ENCODE peak calls at places on chromosomes 5 and 9, in five cellular contexts. V is tibial nerve, M is IMR-90, U is ovary, Z is aorta. D is an unnamed sample.
A peak's percentile ranks its signal among the peaks of the same experiment; 100 is the strongest.

GRCh38 chr9:36928670-36929349 is 105.3 kb downstream of the PAX5 start:
- DNase-seq in U (no peak), Z (no peak), V (no peak), M (peak; percentile 25), D (peak; percentile 15)

GRCh38 chr9:100098241-100098886 is 436 bp downstream of the ERP44 start:
- DNase-seq in M (peak; percentile 54), U (peak; percentile 11), V (peak; percentile 28), Z (peak; percentile 69), D (no peak)

GRCh38 chr5:107571621-107572489 is 98.9 kb downstream of the EFNA5 start:
- DNase-seq in Z (peak; percentile 93), M (peak; percentile 84), V (peak; percentile 99), U (peak; percentile 81), D (peak; percentile 99)

GRCh38 chr5:8908055-8908683 is 637.7 kb downstream of the SEMA5A start:
- DNase-seq in V (no peak), U (no peak), Z (no peak), M (peak; percentile 43), D (peak; percentile 68)

GRCh38 chr9:2787065-2787464 is 56.8 kb downstream of the PUM3 start:
- DNase-seq in Z (no peak), V (no peak), U (no peak), M (peak; percentile 73), D (peak; percentile 7)

GRCh38 chr5:95900383-95900958 is 61.2 kb downstream of the ELL2 start:
- DNase-seq in Z (no peak), U (no peak), V (no peak), M (peak; percentile 88), D (no peak)

GRCh38 chr9:131276891-131277672 is 772 bp upstream of the FAM78A start:
- DNase-seq in U (no peak), Z (no peak), V (no peak), M (no peak), D (no peak)

GRCh38 chr5:169945831-169946261 is 34.4 kb downstream of the INSYN2B start:
- DNase-seq in Z (peak; percentile 53), U (peak; percentile 58), M (peak; percentile 95), V (peak; percentile 8), D (peak; percentile 61)

GRCh38 chr9:108784998-108785397 is 70.8 kb downstream of the ACTL7B start:
- DNase-seq in U (no peak), Z (peak; percentile 79), M (no peak), V (peak; percentile 57), D (no peak)

GRCh38 chr5:173324115-173325001 is 3.9 kb downstream of the STC2 start:
- DNase-seq in M (peak; percentile 89), U (peak; percentile 82), V (peak; percentile 23), Z (peak; percentile 88), D (peak; percentile 83)

GRCh38 chr5:9787813-9788600 is 157.9 kb upstream of the TAS2R1 start:
- DNase-seq in M (no peak), V (no peak), Z (no peak), U (no peak), D (no peak)

GRCh38 chr5:132506094-132506692 is 15.6 kb upstream of the IRF1 start:
- DNase-seq in M (peak; percentile 98), V (no peak), Z (no peak), U (peak; percentile 53), D (peak; percentile 85)

GRCh38 chr9:121326130-121326838 is 43.8 kb downstream of the STOM start:
- DNase-seq in M (peak; percentile 44), Z (peak; percentile 96), U (peak; percentile 32), V (peak; percentile 96), D (peak; percentile 96)

DNA sequence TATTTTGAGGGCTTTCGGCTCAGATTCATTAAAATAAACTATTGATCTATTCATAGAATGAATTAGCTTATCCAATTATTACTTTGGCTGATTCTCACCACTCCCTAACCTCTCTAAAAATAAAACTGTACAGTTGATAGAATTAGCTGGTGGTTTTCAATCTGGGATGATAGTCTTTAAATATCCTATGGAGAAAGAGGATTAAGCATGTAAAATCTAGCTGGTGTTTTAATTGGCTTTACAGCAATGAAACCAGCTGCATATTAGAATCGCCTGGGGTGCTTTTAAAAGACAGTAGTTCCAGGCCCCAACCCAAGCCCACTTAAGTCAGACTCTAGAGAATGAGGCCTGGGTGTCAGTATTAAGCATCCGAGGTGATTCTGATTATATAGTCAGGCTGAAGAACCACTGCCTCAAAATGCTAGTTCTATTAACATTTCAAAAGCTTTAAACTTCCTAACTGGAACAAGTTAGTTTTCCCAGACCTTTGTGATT is 95.1 kb downstream of the MAP1B start:
- DNase-seq in M (no peak), U (no peak), V (no peak), Z (no peak), D (no peak)
- H3K36me3 ChIP-seq in M (peaks cover 53% of the 10 kb centered on the region), U (no peaks in the 10 kb centered on the region), V (no peaks in the 10 kb centered on the region), Z (peaks cover 14% of the 10 kb centered on the region), D (peaks cover 98% of the 10 kb centered on the region)

GRCh38 chr5:150604010-150604409 is 36.5 kb upstream of the SYNPO start:
- DNase-seq in U (no peak), V (no peak), M (no peak), Z (peak; percentile 25), D (no peak)
- H3K4me1 ChIP-seq in U (peaks cover 26% of the 10 kb centered on the region), V (peaks cover 26% of the 10 kb centered on the region), M (peaks cover 7% of the 10 kb centered on the region), Z (peaks cover 4% of the 10 kb centered on the region), D (peaks cover 38% of the 10 kb centered on the region)

DNA sequence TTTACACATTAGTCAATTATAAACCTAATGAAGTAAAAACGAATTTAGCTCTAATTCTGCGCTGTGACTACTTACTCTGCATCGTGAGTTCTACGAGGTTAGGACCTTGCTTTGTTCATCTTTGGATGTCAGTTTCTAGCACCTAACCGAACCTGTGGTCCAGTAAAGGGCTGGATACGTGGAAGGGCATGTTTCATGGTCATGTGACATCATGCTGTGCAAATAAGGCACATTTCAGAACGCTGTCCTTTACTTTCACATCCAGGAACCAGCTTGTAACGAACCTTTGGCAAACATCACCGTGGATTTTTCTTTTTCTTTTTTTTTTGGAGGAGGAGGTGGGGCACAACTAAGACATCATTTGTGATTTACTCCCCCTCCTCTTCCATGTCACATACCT is 15.0 kb downstream of the BASP1 start:
- DNase-seq in U (no peak), Z (no peak), M (no peak), V (no peak), D (no peak)
- H3K36me3 ChIP-seq in U (no peaks in the 10 kb centered on the region), Z (no peaks in the 10 kb centered on the region), M (peaks cover 30% of the 10 kb centered on the region), V (no peaks in the 10 kb centered on the region), D (peaks cover 74% of the 10 kb centered on the region)

GRCh38 chr9:37939575-37940095 is 35.7 kb upstream of the SLC25A51 start:
- DNase-seq in U (no peak), V (no peak), Z (no peak), M (peak; percentile 51), D (no peak)
- H3K4me1 ChIP-seq in U (peaks cover 18% of the 10 kb centered on the region), V (peaks cover 44% of the 10 kb centered on the region), Z (no peaks in the 10 kb centered on the region), M (peaks cover 52% of the 10 kb centered on the region), D (peaks cover 75% of the 10 kb centered on the region)

GRCh38 chr5:176486189-176486757 is 38.1 kb downstream of the FAF2 start:
- DNase-seq in M (no peak), V (no peak), Z (no peak), U (no peak), D (no peak)
- H3K36me3 ChIP-seq in M (peaks cover 28% of the 10 kb centered on the region), V (no peaks in the 10 kb centered on the region), Z (peaks cover 1% of the 10 kb centered on the region), U (no peaks in the 10 kb centered on the region), D (peaks cover 87% of the 10 kb centered on the region)

GRCh38 chr5:157389103-157389502 is 70.9 kb upstream of the NIPAL4 start:
- DNase-seq in U (no peak), M (no peak), V (no peak), Z (no peak), D (no peak)
- H3K4me1 ChIP-seq in U (no peaks in the 10 kb centered on the region), M (peaks cover 21% of the 10 kb centered on the region), V (peaks cover 20% of the 10 kb centered on the region), Z (peaks cover 1% of the 10 kb centered on the region), D (peaks cover 69% of the 10 kb centered on the region)

DNA sequence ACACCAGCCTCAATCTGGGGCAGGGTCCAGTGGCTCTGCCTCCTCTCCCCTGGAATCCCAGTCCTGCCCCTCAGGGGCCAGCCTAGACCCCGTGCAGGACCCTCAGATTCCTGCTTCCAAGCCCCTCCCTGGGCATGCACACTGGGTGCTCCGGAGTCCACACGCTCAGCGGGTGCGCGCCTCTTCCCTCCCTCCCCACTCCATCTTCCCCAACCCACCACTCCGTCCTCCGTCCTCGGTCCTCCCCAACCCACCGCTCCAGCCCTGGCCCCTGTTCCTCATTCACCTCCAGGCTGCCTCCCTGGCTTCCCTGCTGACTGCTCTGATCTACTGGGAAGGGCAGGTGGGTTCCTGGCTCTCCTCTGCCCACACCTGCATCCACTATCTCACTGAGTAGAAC is 92.9 kb downstream of the CAMSAP1 start:
- DNase-seq in Z (no peak), V (no peak), M (no peak), U (no peak), D (no peak)
- H3K36me3 ChIP-seq in Z (peaks cover 13% of the 10 kb centered on the region), V (peaks cover 6% of the 10 kb centered on the region), M (peaks cover 74% of the 10 kb centered on the region), U (no peaks in the 10 kb centered on the region), D (peaks cover 35% of the 10 kb centered on the region)

DNA sequence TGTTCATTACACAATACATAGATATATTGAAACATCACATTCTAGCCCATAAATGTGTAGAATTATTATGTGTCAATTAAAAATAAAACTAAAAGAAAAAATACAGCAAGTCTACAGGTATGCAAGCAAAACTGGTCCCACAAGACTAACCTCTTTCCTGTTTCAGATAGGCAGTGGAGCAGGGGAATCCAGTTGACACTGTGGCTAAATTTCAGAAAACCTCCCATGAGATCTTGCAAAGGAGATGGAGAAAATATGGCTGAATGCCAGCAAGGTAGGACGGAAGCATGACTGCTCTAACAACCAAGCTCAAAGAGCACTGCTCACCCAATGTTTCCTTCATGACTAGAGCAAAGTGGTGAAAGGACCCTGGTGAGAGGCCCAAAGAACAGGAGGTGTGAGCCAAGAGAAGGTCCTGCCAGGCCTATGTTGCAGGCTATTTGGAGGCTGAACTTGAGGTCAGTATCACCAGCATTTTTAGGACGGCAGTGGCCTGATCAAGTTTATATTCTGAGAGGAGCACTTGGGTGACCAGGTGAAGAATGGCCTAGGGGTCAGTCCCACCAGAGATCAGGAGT is 1.1 kb upstream of the SH3TC2 start:
- DNase-seq in V (no peak), M (no peak), U (no peak), Z (no peak), D (no peak)
- H3K4me1 ChIP-seq in V (peaks cover 41% of the 10 kb centered on the region), M (peaks cover 24% of the 10 kb centered on the region), U (no peaks in the 10 kb centered on the region), Z (peaks cover 4% of the 10 kb centered on the region), D (peaks cover 38% of the 10 kb centered on the region)

DNA sequence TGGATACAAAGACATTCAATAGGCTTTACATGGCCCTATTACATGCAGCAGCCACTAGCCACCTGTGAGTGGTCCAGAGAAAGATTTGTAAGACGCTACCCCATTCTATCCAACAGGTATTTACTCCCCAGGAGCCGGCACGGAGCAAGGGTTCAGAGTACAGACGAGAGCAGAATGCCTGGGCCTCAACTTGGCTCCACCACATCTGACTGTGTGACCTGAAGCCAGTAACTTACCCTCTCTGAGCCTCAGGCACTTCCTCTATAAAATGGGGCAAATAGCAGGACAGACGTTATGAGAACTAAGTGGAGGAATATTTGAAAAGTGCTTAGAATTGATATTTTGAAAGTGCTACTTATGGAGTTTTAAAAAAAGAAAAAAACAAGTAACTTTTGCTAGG is 100.0 kb downstream of the TLE1 start:
- DNase-seq in V (no peak), Z (no peak), U (no peak), M (no peak), D (no peak)
- H3K36me3 ChIP-seq in V (no peaks in the 10 kb centered on the region), Z (no peaks in the 10 kb centered on the region), U (no peaks in the 10 kb centered on the region), M (peaks cover 54% of the 10 kb centered on the region), D (peaks cover 18% of the 10 kb centered on the region)

D was measured in SJSA1.